ENCODE peak calls at places on chromosomes 3 and 15, in six cellular contexts. N is CD8-positive, alpha-beta memory T cell; H is SK-N-SH; T is uterus; Y is CD8-positive, alpha-beta T cell; D is NT2/D1. U is an unnamed sample.

GRCh38 chr3:16366581-16366980 is 101.6 kb downstream of the OXNAD1 start:
- DNase-seq in D (no peak), N (no peak), H (no peak), Y (no peak), T (no peak), U (no peak)

GRCh38 chr3:101879102-101879501 is 29.8 kb downstream of the NFKBIZ start:
- DNase-seq in Y (no peak), H (no peak), T (no peak), N (no peak), D (no peak), U (no peak)

GRCh38 chr15:59180946-59181345 is 25.7 kb upstream of the LDHAL6B start:
- DNase-seq in H (no peak), Y (no peak), N (no peak), T (no peak), D (no peak), U (no peak)

GRCh38 chr15:66186049-66186825 is 67.3 kb downstream of the MEGF11 start:
- DNase-seq in T (no peak), N (no peak), Y (no peak), D (no peak), H (no peak), U (no peak)

GRCh38 chr3:156594229-156594683 is 39.3 kb upstream of the SSR3 start:
- DNase-seq in N (no peak), T (no peak), Y (no peak), H (no peak), D (no peak), U (no peak)

GRCh38 chr15:44593042-44593736 is 56.2 kb downstream of the EIF3J start:
- DNase-seq in Y (peak; percentile 12), H (peak; percentile 15), T (no peak), N (no peak), D (no peak), U (no peak)

GRCh38 chr15:83854314-83854713 is 200.4 kb downstream of the ADAMTSL3 start:
- DNase-seq in D (no peak), T (no peak), Y (no peak), H (no peak), N (no peak), U (no peak)

GRCh38 chr15:83203543-83203942 is 4.1 kb downstream of the HDGFL3 start:
- DNase-seq in N (no peak), H (no peak), T (no peak), D (no peak), Y (no peak), U (no peak)

GRCh38 chr3:197466586-197467399 is 89.0 kb downstream of the BDH1 start:
- DNase-seq in N (no peak), Y (no peak), T (no peak), H (peak; percentile 78), D (no peak), U (no peak)

GRCh38 chr3:129992781-129993180 is 18.3 kb downstream of the TRH start:
- DNase-seq in Y (no peak), H (peak; percentile 66), N (no peak), D (no peak), T (no peak), U (peak; percentile 7)

GRCh38 chr3:73616056-73616455 is 8.7 kb downstream of the PDZRN3 start:
- DNase-seq in T (no peak), Y (no peak), D (no peak), H (no peak), N (no peak), U (no peak)

GRCh38 chr3:27114684-27115083 is 254.5 kb downstream of the NEK10 start:
- DNase-seq in N (no peak), Y (no peak), D (no peak), H (no peak), T (no peak), U (no peak)

GRCh38 chr3:106265704-106266103 is 396.9 kb upstream of the CBLB start:
- DNase-seq in N (no peak), D (no peak), H (no peak), T (no peak), Y (no peak), U (no peak)

GRCh38 chr3:140545756-140546155 is 132.1 kb upstream of the TRIM42 start:
- DNase-seq in D (no peak), N (no peak), Y (no peak), H (no peak), T (no peak), U (no peak)

GRCh38 chr15:100336061-100336460 is 5.7 kb downstream of the ADAMTS17 start:
- DNase-seq in H (no peak), N (no peak), D (no peak), Y (no peak), T (no peak), U (no peak)

GRCh38 chr15:71396536-71397125 is 281.4 kb downstream of the THSD4 start:
- DNase-seq in D (no peak), H (no peak), T (no peak), N (no peak), Y (no peak), U (peak; percentile 2)

GRCh38 chr3:186432189-186432588 is 70.2 kb upstream of the DGKG start:
- DNase-seq in Y (no peak), N (no peak), T (no peak), D (no peak), H (peak; percentile 62), U (no peak)

GRCh38 chr15:85031944-85032587 is 50.4 kb downstream of the PDE8A start:
- DNase-seq in Y (no peak), T (no peak), H (no peak), D (no peak), N (no peak), U (no peak)

GRCh38 chr15:87687176-87687890 is 569.2 kb downstream of the NTRK3 start:
- DNase-seq in T (no peak), D (no peak), Y (no peak), H (peak; percentile 8), N (no peak), U (no peak)

DNA sequence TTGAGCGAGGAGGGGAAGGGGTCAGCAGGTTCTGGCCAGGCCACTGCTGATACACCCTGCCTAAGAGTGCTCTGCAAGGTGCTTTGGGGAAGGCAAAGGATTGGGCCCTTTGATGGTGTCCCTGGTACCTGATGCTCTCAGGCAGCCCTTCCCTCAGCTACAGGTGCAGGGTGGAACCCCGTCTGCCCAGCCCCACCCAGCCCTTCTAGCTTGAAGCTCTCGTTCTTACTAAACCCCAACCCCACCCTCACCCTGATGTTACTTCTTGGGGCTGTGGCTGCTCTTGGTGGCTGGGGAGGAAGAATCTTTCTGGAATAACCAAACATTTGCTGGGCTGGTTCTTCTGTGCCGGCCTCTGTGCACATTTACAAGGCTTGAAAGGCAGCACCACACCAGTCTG is 6.4 kb downstream of the GNAI2 start:
- DNase-seq in D (no peak), H (no peak), N (no peak), Y (no peak), T (no peak), U (no peak)
- H3K27me3 ChIP-seq in D (no peaks in the 10 kb centered on the region), H (no peaks in the 10 kb centered on the region), N (no peaks in the 10 kb centered on the region), Y (no peaks in the 10 kb centered on the region), T (no peaks in the 10 kb centered on the region), U (no peaks in the 10 kb centered on the region)

GRCh38 chr3:38029400-38030125 is at the start of gene PLCD1:
- DNase-seq in T (peak; percentile 86), D (no peak), Y (peak; percentile 37), H (peak; percentile 98), N (peak; percentile 49), U (peak; percentile 77)

GRCh38 chr3:38032328-38032865 is 3.0 kb upstream of the PLCD1 start:
- DNase-seq in N (no peak), Y (no peak), H (no peak), T (no peak), D (no peak), U (no peak)

GRCh38 chr3:38028621-38029361 is 651 bp downstream of the PLCD1 start:
- DNase-seq in D (no peak), T (no peak), H (no peak), N (no peak), Y (no peak), U (peak; percentile 47)

GRCh38 chr3:38031022-38031994 is 1.9 kb upstream of the PLCD1 start:
- DNase-seq in N (peak; percentile 40), T (peak; percentile 50), H (no peak), D (no peak), Y (peak; percentile 45), U (no peak)

GRCh38 chr3:38030126-38031021 is 932 bp upstream of the PLCD1 start:
- DNase-seq in Y (no peak), H (no peak), N (no peak), D (no peak), T (no peak), U (no peak)
- H3K4me3 ChIP-seq in Y (peak overlapping the region; percentile 44), H (peak overlapping the region; percentile 75), N (peak overlapping the region; percentile 60), D (peak overlapping the region; percentile 55), T (peak overlapping the region; percentile 98), U (peak overlapping the region; percentile 90)

DNA sequence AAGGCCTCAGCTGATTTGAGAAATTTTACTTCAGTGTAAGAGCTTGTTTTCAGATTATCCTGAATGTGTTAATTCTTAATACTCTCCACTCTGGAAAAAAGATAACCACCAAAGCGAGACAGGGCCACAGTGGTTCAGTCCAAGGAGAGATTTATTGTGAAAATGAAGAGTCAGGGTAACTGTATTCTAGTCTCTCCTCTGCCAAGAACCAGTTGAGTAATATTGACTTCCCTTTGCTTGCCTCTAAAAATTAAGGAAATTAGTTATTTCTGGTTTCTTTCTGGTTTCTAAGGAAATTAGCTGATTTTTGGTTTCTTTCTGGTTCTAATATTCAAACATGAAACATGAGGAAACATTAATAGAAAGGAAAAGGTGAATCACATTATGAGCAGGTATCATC is 34.9 kb downstream of the PPP1R2 start:
- DNase-seq in T (no peak), H (no peak), Y (no peak), D (no peak), N (no peak), U (no peak)
- H3K4me1 ChIP-seq in T (no peaks in the 10 kb centered on the region), H (peaks cover 11% of the 10 kb centered on the region), Y (no peaks in the 10 kb centered on the region), D (no peaks in the 10 kb centered on the region), N (peaks cover 4% of the 10 kb centered on the region), U (no peaks in the 10 kb centered on the region)

DNA sequence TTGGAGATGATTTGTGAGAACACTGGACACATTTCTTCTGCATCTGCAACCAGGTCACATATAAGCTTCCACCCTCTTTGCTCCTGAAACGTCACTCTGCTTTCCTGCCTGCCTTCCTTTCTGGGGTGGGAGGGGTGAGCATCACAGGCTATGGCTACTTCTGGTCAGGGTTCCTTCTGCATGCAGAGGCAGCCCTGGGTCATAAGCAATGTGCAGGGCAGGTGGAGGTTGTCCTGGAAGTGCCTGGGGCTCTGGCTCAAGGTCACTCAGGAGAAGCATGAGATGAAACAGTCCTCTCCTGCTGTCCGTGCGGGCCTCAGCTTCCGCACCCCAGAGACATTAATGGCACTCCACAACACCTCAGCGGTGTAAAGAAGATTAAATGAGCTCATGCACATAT is 15.1 kb downstream of the SLC6A20 start:
- DNase-seq in N (no peak), D (no peak), T (no peak), H (no peak), Y (no peak), U (no peak)
- H3K27me3 ChIP-seq in N (peaks cover 4% of the 10 kb centered on the region), D (peaks cover 2% of the 10 kb centered on the region), T (no peaks in the 10 kb centered on the region), H (peaks cover 7% of the 10 kb centered on the region), Y (no peaks in the 10 kb centered on the region), U (no peaks in the 10 kb centered on the region)

GRCh38 chr15:29567336-29567735 is 254.9 kb downstream of the TJP1 start:
- DNase-seq in D (no peak), Y (no peak), H (no peak), T (no peak), N (no peak), U (no peak)

GRCh38 chr15:29566914-29567313 is 255.4 kb downstream of the TJP1 start:
- DNase-seq in N (no peak), T (no peak), Y (no peak), D (no peak), H (no peak), U (no peak)

GRCh38 chr15:29570121-29570930 is 251.9 kb downstream of the TJP1 start:
- DNase-seq in D (no peak), T (no peak), H (peak; percentile 76), N (no peak), Y (no peak), U (peak; percentile 18)

GRCh38 chr15:29569533-29570092 is 252.7 kb downstream of the TJP1 start:
- DNase-seq in H (no peak), Y (no peak), D (no peak), T (no peak), N (no peak), U (no peak)

GRCh38 chr15:29568840-29569532 is 253.3 kb downstream of the TJP1 start:
- DNase-seq in T (no peak), Y (no peak), D (no peak), H (peak; percentile 59), N (no peak), U (peak; percentile 32)
- H3K4me3 ChIP-seq in T (no peak overlapping the region), Y (no peak overlapping the region), D (no peak overlapping the region), H (no peak overlapping the region), N (no peak overlapping the region), U (no peak overlapping the region)

U was measured in HAP-1.